ENCODE peak calls at places on chromosomes 5 and 9, in five cellular contexts. One of them, this sample, is unnamed. For H3K9me3, the result is how much of the 10 kb centered on the place peaks cover.

GRCh38 chr5:6750142-6750840 is 37.1 kb downstream of the TENT4A start:
- DNase-seq in hepatocyte: no peak
- DNase-seq in OCI-LY7: no peak
- DNase-seq in astrocyte: no peak
- DNase-seq in naive thymus-derived CD4-positive, alpha-beta T cell: no peak
- DNase-seq in this sample: no peak

GRCh38 chr5:157204765-157205164 is 24.1 kb downstream of the ITK start:
- DNase-seq in hepatocyte: no peak
- DNase-seq in OCI-LY7: peak
- DNase-seq in astrocyte: no peak
- DNase-seq in naive thymus-derived CD4-positive, alpha-beta T cell: peak
- DNase-seq in this sample: no peak

GRCh38 chr5:13957032-13957645 is 12.7 kb upstream of the DNAH5 start:
- DNase-seq in naive thymus-derived CD4-positive, alpha-beta T cell: no peak
- DNase-seq in hepatocyte: peak
- DNase-seq in astrocyte: peak
- DNase-seq in OCI-LY7: peak
- DNase-seq in this sample: no peak

GRCh38 chr5:156239800-156240199 is 87.2 kb upstream of the SGCD start:
- DNase-seq in astrocyte: no peak
- DNase-seq in hepatocyte: peak
- DNase-seq in OCI-LY7: no peak
- DNase-seq in naive thymus-derived CD4-positive, alpha-beta T cell: no peak
- DNase-seq in this sample: no peak

GRCh38 chr5:14148890-14149671 is 5.9 kb downstream of the TRIO start:
- DNase-seq in OCI-LY7: no peak
- DNase-seq in astrocyte: no peak
- DNase-seq in hepatocyte: peak
- DNase-seq in naive thymus-derived CD4-positive, alpha-beta T cell: no peak
- DNase-seq in this sample: no peak

GRCh38 chr9:8855046-8855445 is 1055.5 kb upstream of the DMAC1 start:
- DNase-seq in naive thymus-derived CD4-positive, alpha-beta T cell: no peak
- DNase-seq in astrocyte: no peak
- DNase-seq in hepatocyte: peak
- DNase-seq in OCI-LY7: no peak
- DNase-seq in this sample: no peak

GRCh38 chr5:756865-757345 is 27.6 kb downstream of the ZDHHC11B start:
- DNase-seq in astrocyte: no peak
- DNase-seq in hepatocyte: peak
- DNase-seq in naive thymus-derived CD4-positive, alpha-beta T cell: no peak
- DNase-seq in OCI-LY7: no peak
- DNase-seq in this sample: peak

GRCh38 chr9:138077898-138078540 is 200.4 kb downstream of the CACNA1B start:
- DNase-seq in astrocyte: no peak
- DNase-seq in OCI-LY7: no peak
- DNase-seq in hepatocyte: no peak
- DNase-seq in naive thymus-derived CD4-positive, alpha-beta T cell: no peak
- DNase-seq in this sample: no peak

GRCh38 chr9:86557063-86557766 is 203.0 kb upstream of the TUT7 start:
- DNase-seq in astrocyte: peak
- DNase-seq in OCI-LY7: no peak
- DNase-seq in naive thymus-derived CD4-positive, alpha-beta T cell: no peak
- DNase-seq in hepatocyte: peak
- DNase-seq in this sample: no peak

GRCh38 chr5:139708877-139709586 is 60.9 kb downstream of the CXXC5 start:
- DNase-seq in astrocyte: peak
- DNase-seq in naive thymus-derived CD4-positive, alpha-beta T cell: no peak
- DNase-seq in OCI-LY7: no peak
- DNase-seq in hepatocyte: peak
- DNase-seq in this sample: peak

GRCh38 chr5:149902177-149902576 is 42.4 kb downstream of the PDE6A start:
- DNase-seq in astrocyte: no peak
- DNase-seq in hepatocyte: no peak
- DNase-seq in naive thymus-derived CD4-positive, alpha-beta T cell: no peak
- DNase-seq in OCI-LY7: no peak
- DNase-seq in this sample: no peak

GRCh38 chr5:75057551-75057950 is 5.2 kb upstream of the GCNT4 start:
- DNase-seq in OCI-LY7: no peak
- DNase-seq in astrocyte: no peak
- DNase-seq in naive thymus-derived CD4-positive, alpha-beta T cell: peak
- DNase-seq in hepatocyte: no peak
- DNase-seq in this sample: no peak

GRCh38 chr5:155726267-155726666 is 600.7 kb upstream of the SGCD start:
- DNase-seq in astrocyte: no peak
- DNase-seq in hepatocyte: peak
- DNase-seq in naive thymus-derived CD4-positive, alpha-beta T cell: no peak
- DNase-seq in OCI-LY7: no peak
- DNase-seq in this sample: no peak

GRCh38 chr5:132812949-132813598 is at the start of gene SOWAHA:
- DNase-seq in astrocyte: no peak
- DNase-seq in naive thymus-derived CD4-positive, alpha-beta T cell: no peak
- DNase-seq in hepatocyte: peak
- DNase-seq in OCI-LY7: no peak
- DNase-seq in this sample: peak

GRCh38 chr5:141272906-141273305 is 27.7 kb downstream of the PCDHB15 start:
- DNase-seq in hepatocyte: no peak
- DNase-seq in OCI-LY7: peak
- DNase-seq in naive thymus-derived CD4-positive, alpha-beta T cell: no peak
- DNase-seq in astrocyte: no peak
- DNase-seq in this sample: no peak

GRCh38 chr5:141269195-141269594 is 24.0 kb downstream of the PCDHB15 start:
- DNase-seq in OCI-LY7: no peak
- DNase-seq in naive thymus-derived CD4-positive, alpha-beta T cell: no peak
- DNase-seq in hepatocyte: no peak
- DNase-seq in astrocyte: no peak
- DNase-seq in this sample: no peak
- H3K9me3 ChIP-seq in OCI-LY7: under half
- H3K9me3 ChIP-seq in naive thymus-derived CD4-positive, alpha-beta T cell: half or more
- H3K9me3 ChIP-seq in hepatocyte: half or more
- H3K9me3 ChIP-seq in astrocyte: under half
- H3K9me3 ChIP-seq in this sample: under half

DNA sequence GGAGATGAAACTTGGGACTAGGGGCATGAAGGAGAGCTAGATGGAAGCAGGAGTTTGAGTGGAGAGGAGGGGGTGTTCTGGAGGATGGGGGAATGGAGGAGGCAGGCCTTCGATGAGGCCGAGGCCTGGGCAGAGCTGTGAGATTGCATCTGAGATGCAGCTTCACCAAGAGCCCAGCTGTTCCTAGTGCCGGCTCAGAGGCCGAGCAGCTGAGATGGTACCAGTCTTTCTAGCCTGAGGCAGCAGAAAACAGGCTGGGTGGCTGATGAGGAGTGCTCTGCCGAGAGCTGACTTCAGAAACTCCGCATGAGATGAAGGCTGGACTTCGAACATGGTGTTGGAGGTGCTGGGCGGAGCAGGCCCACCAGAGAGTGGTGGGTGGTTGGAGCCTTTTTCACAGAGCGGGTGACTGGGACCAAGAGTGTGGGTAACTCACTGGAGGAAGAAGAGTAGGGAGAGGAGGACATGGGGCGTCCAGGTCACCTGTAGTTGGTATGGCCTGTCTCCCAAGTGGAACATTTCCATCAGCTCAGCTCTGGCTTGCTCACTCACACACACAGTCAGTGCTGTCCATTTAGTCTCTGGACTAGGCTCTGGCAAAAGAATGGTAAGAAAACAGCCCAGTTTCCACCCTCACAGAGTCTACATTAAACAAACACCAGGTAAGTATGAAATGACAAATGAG is 54.7 kb downstream of the TMOD1 start:
- DNase-seq in astrocyte: no peak
- DNase-seq in hepatocyte: no peak
- DNase-seq in naive thymus-derived CD4-positive, alpha-beta T cell: no peak
- DNase-seq in OCI-LY7: no peak
- DNase-seq in this sample: no peak
- H3K27ac ChIP-seq in astrocyte: no peak
- H3K27ac ChIP-seq in hepatocyte: no peak
- H3K27ac ChIP-seq in naive thymus-derived CD4-positive, alpha-beta T cell: no peak
- H3K27ac ChIP-seq in OCI-LY7: no peak
- H3K27ac ChIP-seq in this sample: no peak

GRCh38 chr9:77846957-77847574 is 184.5 kb downstream of the GNAQ start:
- DNase-seq in OCI-LY7: no peak
- DNase-seq in naive thymus-derived CD4-positive, alpha-beta T cell: no peak
- DNase-seq in astrocyte: peak
- DNase-seq in hepatocyte: no peak
- DNase-seq in this sample: no peak
- H3K9me3 ChIP-seq in OCI-LY7: under half
- H3K9me3 ChIP-seq in naive thymus-derived CD4-positive, alpha-beta T cell: under half
- H3K9me3 ChIP-seq in astrocyte: under half
- H3K9me3 ChIP-seq in hepatocyte: under half
- H3K9me3 ChIP-seq in this sample: under half

DNA sequence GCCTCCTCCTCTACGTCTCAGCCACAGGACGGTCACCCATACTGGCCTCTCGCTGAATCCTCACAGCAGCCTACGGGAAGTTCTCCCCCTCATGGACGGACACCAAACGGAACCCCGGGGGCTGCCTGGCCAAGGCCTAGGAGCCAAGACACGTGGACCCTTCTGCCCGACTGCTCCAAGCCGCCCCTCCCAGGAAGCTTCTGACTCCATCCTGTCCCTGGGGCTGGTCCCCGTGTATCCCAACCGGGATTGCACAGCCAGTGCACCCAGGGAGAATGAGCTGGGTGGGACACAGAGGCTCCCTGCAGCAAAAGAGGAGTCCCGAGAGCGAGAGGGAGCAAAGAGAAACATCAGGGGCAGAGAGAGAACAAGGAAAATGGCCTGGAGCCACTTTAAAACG is 3.2 kb downstream of the FAM78A start:
- DNase-seq in OCI-LY7: peak
- DNase-seq in hepatocyte: no peak
- DNase-seq in astrocyte: no peak
- DNase-seq in naive thymus-derived CD4-positive, alpha-beta T cell: no peak
- DNase-seq in this sample: no peak
- H3K27ac ChIP-seq in OCI-LY7: peak
- H3K27ac ChIP-seq in hepatocyte: no peak
- H3K27ac ChIP-seq in astrocyte: no peak
- H3K27ac ChIP-seq in naive thymus-derived CD4-positive, alpha-beta T cell: peak
- H3K27ac ChIP-seq in this sample: peak

GRCh38 chr5:158268286-158268685 is 409.3 kb upstream of the CLINT1 start:
- DNase-seq in hepatocyte: no peak
- DNase-seq in astrocyte: no peak
- DNase-seq in OCI-LY7: no peak
- DNase-seq in naive thymus-derived CD4-positive, alpha-beta T cell: no peak
- DNase-seq in this sample: no peak

GRCh38 chr5:158264264-158264663 is 405.3 kb upstream of the CLINT1 start:
- DNase-seq in hepatocyte: no peak
- DNase-seq in OCI-LY7: no peak
- DNase-seq in naive thymus-derived CD4-positive, alpha-beta T cell: no peak
- DNase-seq in astrocyte: peak
- DNase-seq in this sample: no peak

GRCh38 chr5:158261669-158262367 is 402.9 kb upstream of the CLINT1 start:
- DNase-seq in OCI-LY7: no peak
- DNase-seq in hepatocyte: no peak
- DNase-seq in astrocyte: no peak
- DNase-seq in naive thymus-derived CD4-positive, alpha-beta T cell: no peak
- DNase-seq in this sample: no peak

GRCh38 chr5:158267228-158267627 is 408.3 kb upstream of the CLINT1 start:
- DNase-seq in OCI-LY7: no peak
- DNase-seq in astrocyte: no peak
- DNase-seq in hepatocyte: no peak
- DNase-seq in naive thymus-derived CD4-positive, alpha-beta T cell: no peak
- DNase-seq in this sample: no peak

GRCh38 chr5:158265931-158266710 is 407.2 kb upstream of the CLINT1 start:
- DNase-seq in hepatocyte: no peak
- DNase-seq in OCI-LY7: no peak
- DNase-seq in naive thymus-derived CD4-positive, alpha-beta T cell: no peak
- DNase-seq in astrocyte: no peak
- DNase-seq in this sample: no peak
- H3K9me3 ChIP-seq in hepatocyte: under half
- H3K9me3 ChIP-seq in OCI-LY7: under half
- H3K9me3 ChIP-seq in naive thymus-derived CD4-positive, alpha-beta T cell: under half
- H3K9me3 ChIP-seq in astrocyte: under half
- H3K9me3 ChIP-seq in this sample: under half

GRCh38 chr5:72147601-72148000 is 40.3 kb downstream of the MAP1B start:
- DNase-seq in hepatocyte: no peak
- DNase-seq in naive thymus-derived CD4-positive, alpha-beta T cell: no peak
- DNase-seq in astrocyte: no peak
- DNase-seq in OCI-LY7: no peak
- DNase-seq in this sample: no peak

GRCh38 chr5:72141440-72142271 is 34.4 kb downstream of the MAP1B start:
- DNase-seq in OCI-LY7: no peak
- DNase-seq in naive thymus-derived CD4-positive, alpha-beta T cell: no peak
- DNase-seq in hepatocyte: peak
- DNase-seq in astrocyte: peak
- DNase-seq in this sample: no peak

GRCh38 chr5:72145351-72145750 is 38.1 kb downstream of the MAP1B start:
- DNase-seq in hepatocyte: no peak
- DNase-seq in astrocyte: no peak
- DNase-seq in OCI-LY7: no peak
- DNase-seq in naive thymus-derived CD4-positive, alpha-beta T cell: no peak
- DNase-seq in this sample: no peak

GRCh38 chr5:72146056-72146455 is 38.8 kb downstream of the MAP1B start:
- DNase-seq in hepatocyte: no peak
- DNase-seq in naive thymus-derived CD4-positive, alpha-beta T cell: no peak
- DNase-seq in OCI-LY7: no peak
- DNase-seq in astrocyte: no peak
- DNase-seq in this sample: no peak

DNA sequence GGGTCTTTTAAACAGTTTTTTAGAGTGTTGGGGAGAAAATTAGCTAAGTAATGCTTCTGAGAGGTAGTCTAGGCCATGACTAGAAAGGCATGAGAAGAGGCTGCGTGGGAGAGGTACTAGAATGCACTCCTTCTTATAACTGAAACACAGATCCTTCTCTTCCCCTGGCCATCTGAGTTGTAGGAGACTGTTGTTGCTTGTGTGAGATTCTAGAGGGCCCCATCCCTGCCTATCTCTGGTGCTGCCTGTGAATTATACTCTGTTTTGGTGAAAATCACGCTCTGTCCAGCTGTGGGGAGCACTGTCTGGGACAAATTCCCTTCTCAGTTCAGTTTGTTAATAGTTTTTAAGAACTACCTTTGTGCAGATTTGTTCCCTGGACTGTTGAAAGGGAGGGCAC is 37.5 kb downstream of the MAP1B start:
- DNase-seq in hepatocyte: no peak
- DNase-seq in naive thymus-derived CD4-positive, alpha-beta T cell: no peak
- DNase-seq in OCI-LY7: no peak
- DNase-seq in astrocyte: no peak
- DNase-seq in this sample: no peak
- H3K27ac ChIP-seq in hepatocyte: no peak
- H3K27ac ChIP-seq in naive thymus-derived CD4-positive, alpha-beta T cell: no peak
- H3K27ac ChIP-seq in OCI-LY7: no peak
- H3K27ac ChIP-seq in astrocyte: no peak
- H3K27ac ChIP-seq in this sample: no peak

GRCh38 chr5:178931846-178932760 is 8.9 kb upstream of the ZNF454 start:
- DNase-seq in naive thymus-derived CD4-positive, alpha-beta T cell: no peak
- DNase-seq in hepatocyte: no peak
- DNase-seq in OCI-LY7: no peak
- DNase-seq in astrocyte: no peak
- DNase-seq in this sample: no peak
- H3K9me3 ChIP-seq in naive thymus-derived CD4-positive, alpha-beta T cell: half or more
- H3K9me3 ChIP-seq in hepatocyte: under half
- H3K9me3 ChIP-seq in OCI-LY7: under half
- H3K9me3 ChIP-seq in astrocyte: half or more
- H3K9me3 ChIP-seq in this sample: under half

GRCh38 chr5:36719266-36719665 is 112.9 kb downstream of the SLC1A3 start:
- DNase-seq in astrocyte: no peak
- DNase-seq in hepatocyte: no peak
- DNase-seq in OCI-LY7: no peak
- DNase-seq in naive thymus-derived CD4-positive, alpha-beta T cell: no peak
- DNase-seq in this sample: no peak
- H3K27ac ChIP-seq in astrocyte: no peak
- H3K27ac ChIP-seq in hepatocyte: no peak
- H3K27ac ChIP-seq in OCI-LY7: no peak
- H3K27ac ChIP-seq in naive thymus-derived CD4-positive, alpha-beta T cell: no peak
- H3K27ac ChIP-seq in this sample: no peak